ENCODE peak calls at places on chromosome 15, in nine cellular contexts. S is activated CD8-positive, alpha-beta memory T cell treated with anti-CD3 and anti-CD28 coated beads, Interleukin-2, amount 50 U/mL, for 4 hours; C is activated B cell treated with CpG ODN at 0.5 μM for 24 hours; R is progenitor cell of endocrine pancreas; D is nucleus accumbens; Q is midbrain; X is left cardiac atrium; U is ELF-1; B is fibroblast of the conjunctiva. N is an unnamed sample.

GRCh38 chr15:99452728-99453643 is 112.8 kb upstream of the MEF2A start:
- DNase-seq in S (no peak), C (peak; percentile 37), R (no peak), D (peak; percentile 37), Q (peak; percentile 29), X (peak; percentile 95), U (no peak), B (no peak), N (peak; percentile 65)

GRCh38 chr15:74784854-74785715 is 3.2 kb downstream of the CSK start:
- DNase-seq in S (no peak), C (no peak), R (no peak), D (no peak), Q (no peak), X (peak; percentile 43), U (no peak), B (no peak), N (no peak)

GRCh38 chr15:100430381-100430780 is 88.6 kb upstream of the ADAMTS17 start:
- DNase-seq in S (no peak), C (no peak), R (no peak), D (no peak), Q (no peak), X (no peak), U (no peak), B (no peak), N (no peak)

GRCh38 chr15:66619152-66619903 is 53.5 kb upstream of the LCTL start:
- DNase-seq in S (peak; percentile 35), C (peak; percentile 27), R (peak; percentile 74), D (no peak), Q (peak; percentile 28), X (peak; percentile 83), U (peak; percentile 90), B (peak; percentile 41), N (peak; percentile 20)

GRCh38 chr15:88022711-88023110 is 233.8 kb downstream of the NTRK3 start:
- DNase-seq in S (no peak), C (no peak), R (no peak), D (no peak), Q (no peak), X (no peak), U (no peak), B (no peak), N (no peak)

GRCh38 chr15:59313703-59314332 is 58.9 kb downstream of the MYO1E start:
- DNase-seq in S (no peak), C (no peak), R (no peak), D (no peak), Q (peak; percentile 28), X (peak; percentile 66), U (no peak), B (no peak), N (no peak)

GRCh38 chr15:51848811-51849210 is 19.4 kb downstream of the TMOD3 start:
- DNase-seq in S (no peak), C (no peak), R (no peak), D (no peak), Q (no peak), X (no peak), U (no peak), B (no peak), N (no peak)

GRCh38 chr15:72535911-72536310 is 61.8 kb downstream of the ARIH1 start:
- DNase-seq in S (no peak), C (no peak), R (no peak), D (no peak), Q (no peak), X (no peak), U (no peak), B (no peak), N (no peak)

GRCh38 chr15:37856109-37856508 is 78.3 kb upstream of the TMCO5A start:
- DNase-seq in S (no peak), C (no peak), R (no peak), D (no peak), Q (no peak), X (no peak), U (no peak), B (no peak), N (no peak)

GRCh38 chr15:74620636-74621545 is 5.3 kb downstream of the CLK3 start:
- DNase-seq in S (peak; percentile 69), C (peak; percentile 59), R (peak; percentile 29), D (peak; percentile 59), Q (peak; percentile 79), X (peak; percentile 56), U (peak; percentile 88), B (peak; percentile 58), N (peak; percentile 79)

GRCh38 chr15:41661078-41661528 is 898 bp downstream of the MGA start:
- DNase-seq in S (no peak), C (no peak), R (no peak), D (no peak), Q (no peak), X (no peak), U (no peak), B (no peak), N (no peak)

GRCh38 chr15:90837052-90837621 is 31.3 kb upstream of the FURIN start:
- DNase-seq in S (no peak), C (no peak), R (no peak), D (no peak), Q (no peak), X (no peak), U (peak; percentile 40), B (no peak), N (no peak)

GRCh38 chr15:59294961-59295741 is 77.5 kb downstream of the MYO1E start:
- DNase-seq in S (no peak), C (no peak), R (no peak), D (no peak), Q (no peak), X (no peak), U (no peak), B (peak; percentile 65), N (no peak)

GRCh38 chr15:67304778-67305177 is 50.2 kb downstream of the IQCH start:
- DNase-seq in S (no peak), C (no peak), R (no peak), D (no peak), Q (no peak), X (no peak), U (no peak), B (no peak), N (no peak)